ENCODE peak calls at places on chromosome 11, in seven cellular contexts. K is MM.1S; D is lung microvascular endothelial cell; A is breast epithelium; E is stimulated activated CD4-positive, alpha-beta T cell treated with anti-CD3 and anti-CD28 coated beads, Interleukin-1b, Interleukin-23, amount 100 ng/mL, for 1 hour; F is left ventricle myocardium inferior; Y is SK-MEL-5. R is an unnamed sample.

GRCh38 chr11:74011360-74012071 is 2.6 kb upstream of the UCP3 start:
- DNase-seq in K (no peak), D (peak), A (no peak), E (no peak), F (no peak), Y (no peak), R (no peak)

GRCh38 chr11:1501421-1502167 is 15.0 kb upstream of the MOB2 start:
- DNase-seq in K (no peak), D (no peak), A (no peak), E (no peak), F (peak), Y (no peak), R (no peak)

GRCh38 chr11:1967641-1968225 is 20.6 kb downstream of the MRPL23 start:
- DNase-seq in K (no peak), D (no peak), A (no peak), E (no peak), F (no peak), Y (no peak), R (no peak)

GRCh38 chr11:76736773-76737495 is 46.2 kb upstream of the TSKU start:
- DNase-seq in K (no peak), D (no peak), A (no peak), E (no peak), F (no peak), Y (no peak), R (no peak)

GRCh38 chr11:42200311-42200710 is 740.9 kb upstream of the LRRC4C start:
- DNase-seq in K (no peak), D (no peak), A (no peak), E (no peak), F (no peak), Y (no peak), R (no peak)

GRCh38 chr11:66218026-66218425 is 50.4 kb upstream of the RAB1B start:
- DNase-seq in K (peak), D (no peak), A (no peak), E (no peak), F (no peak), Y (no peak), R (peak)

GRCh38 chr11:86443415-86443814 is 68.7 kb downstream of the CCDC81 start:
- DNase-seq in K (no peak), D (no peak), A (no peak), E (no peak), F (no peak), Y (no peak), R (no peak)

GRCh38 chr11:75371930-75372876 is 20.7 kb upstream of the ARRB1 start:
- DNase-seq in K (no peak), D (no peak), A (no peak), E (no peak), F (no peak), Y (no peak), R (no peak)

GRCh38 chr11:62431171-62431895 is 12.5 kb downstream of the SCGB1A1 start:
- DNase-seq in K (no peak), D (no peak), A (no peak), E (no peak), F (no peak), Y (no peak), R (no peak)

GRCh38 chr11:28674432-28675076 is 566.4 kb downstream of the METTL15 start:
- DNase-seq in K (no peak), D (peak), A (no peak), E (no peak), F (no peak), Y (peak), R (no peak)

GRCh38 chr11:60625262-60625661 is 74.2 kb upstream of the MS4A8 start:
- DNase-seq in K (peak), D (peak), A (no peak), E (no peak), F (no peak), Y (peak), R (no peak)

GRCh38 chr11:79060081-79060480 is 380.7 kb downstream of the TENM4 start:
- DNase-seq in K (no peak), D (no peak), A (no peak), E (no peak), F (no peak), Y (no peak), R (no peak)

GRCh38 chr11:75642402-75643113 is 26.3 kb downstream of the MAP6 start:
- DNase-seq in K (no peak), D (no peak), A (no peak), E (no peak), F (no peak), Y (no peak), R (no peak)

GRCh38 chr11:133570376-133570775 is 38.1 kb upstream of the OPCML start:
- DNase-seq in K (no peak), D (no peak), A (no peak), E (no peak), F (no peak), Y (peak), R (no peak)

GRCh38 chr11:8867856-8868705 is 42.9 kb upstream of the AKIP1 start:
- DNase-seq in K (no peak), D (peak), A (no peak), E (no peak), F (no peak), Y (no peak), R (no peak)

GRCh38 chr11:17753153-17753552 is 18.6 kb downstream of the KCNC1 start:
- DNase-seq in K (no peak), D (no peak), A (no peak), E (no peak), F (peak), Y (no peak), R (no peak)